ENCODE peak calls at places on chromosomes 11 and 22, in five cellular contexts. D is GM13977; P is GM12865; Y is KG1; H is activated T-cell treated with anti-CD3 and anti-CD28 coated beads, Interleukin-2, amount 50 U/mL, for 1 hour. L is an unnamed sample.

GRCh38 chr11:111406589-111406988 is 27.5 kb upstream of the POU2AF1 start:
- DNase-seq in H (no peak), D (no peak), Y (no peak), P (no peak), L (no peak)

GRCh38 chr11:45501277-45501979 is 164.0 kb downstream of the CHST1 start:
- DNase-seq in H (no peak), D (no peak), Y (no peak), P (no peak), L (no peak)

GRCh38 chr22:23533328-23533762 is 46.7 kb downstream of the IGLL1 start:
- DNase-seq in Y (no peak), P (no peak), D (no peak), H (peak), L (no peak)

GRCh38 chr11:13009921-13010736 is 1.0 kb downstream of the RASSF10 start:
- DNase-seq in Y (no peak), P (no peak), H (no peak), D (peak), L (peak)

GRCh38 chr11:725624-726202 is 19.7 kb downstream of the EPS8L2 start:
- DNase-seq in H (peak), P (no peak), Y (no peak), D (peak), L (no peak)

GRCh38 chr11:130634186-130634585 is 185.7 kb downstream of the ADAMTS15 start:
- DNase-seq in D (no peak), Y (no peak), H (no peak), P (no peak), L (no peak)

GRCh38 chr11:34787348-34787747 is 128.8 kb downstream of the APIP start:
- DNase-seq in Y (no peak), P (no peak), H (no peak), D (no peak), L (no peak)

GRCh38 chr11:3950996-3951662 is 95.7 kb downstream of the STIM1 start:
- DNase-seq in P (no peak), H (no peak), D (no peak), Y (no peak), L (peak)

GRCh38 chr22:25437414-25438160 is 126.9 kb upstream of the GRK3 start:
- DNase-seq in H (no peak), D (no peak), Y (no peak), P (no peak), L (no peak)

GRCh38 chr11:15145635-15146034 is 30.9 kb downstream of the INSC start:
- DNase-seq in Y (no peak), P (no peak), H (no peak), D (no peak), L (no peak)

GRCh38 chr11:8641332-8641731 is 41.1 kb downstream of the TRIM66 start:
- DNase-seq in H (no peak), Y (no peak), P (no peak), D (no peak), L (no peak)

GRCh38 chr11:33633251-33634003 is 67.2 kb downstream of the C11orf91 start:
- DNase-seq in H (no peak), D (no peak), P (no peak), Y (no peak), L (peak)

GRCh38 chr11:125314264-125315087 is 149.9 kb downstream of the PKNOX2 start:
- DNase-seq in H (no peak), Y (no peak), P (no peak), D (no peak), L (no peak)

GRCh38 chr11:134050541-134051383 is 18.1 kb upstream of the JAM3 start:
- DNase-seq in Y (peak), D (peak), P (peak), H (peak), L (peak)

GRCh38 chr11:121650520-121651266 is 197.9 kb upstream of the SORL1-AS1 start:
- DNase-seq in D (peak), Y (no peak), H (no peak), P (peak), L (no peak)

GRCh38 chr11:21169639-21170038 is 500.3 kb downstream of the NELL1 start:
- DNase-seq in P (no peak), Y (no peak), H (no peak), D (no peak), L (no peak)

GRCh38 chr11:12066056-12066798 is 44.2 kb upstream of the MICAL2 start:
- DNase-seq in H (no peak), D (no peak), P (no peak), Y (no peak), L (peak)

GRCh38 chr11:121029813-121030445 is 6.0 kb downstream of the TBCEL start:
- DNase-seq in H (no peak), Y (no peak), P (no peak), D (no peak), L (no peak)

GRCh38 chr22:22431271-22432220 is 77.0 kb downstream of the ZNF280B start:
- DNase-seq in D (peak), P (peak), H (peak), Y (peak), L (peak)

GRCh38 chr11:69265911-69266510 is 27.9 kb upstream of the MYEOV start:
- DNase-seq in H (no peak), Y (no peak), P (no peak), D (no peak), L (no peak)

GRCh38 chr11:105181521-105181920 is 42.0 kb upstream of the CARD18 start:
- DNase-seq in P (no peak), Y (peak), D (no peak), H (no peak), L (peak)

L was measured in AG20443.